ENCODE peak calls at places on chromosome 20, in eight cellular contexts. U is ACHN; A is AG10803; J is bronchial epithelial cell; O is ELF-1; N is B cell; Q is activated CD4-positive, alpha-beta T cell treated with anti-CD3 and anti-CD28 coated beads for 24 hours; G is GM13976. P is an unnamed sample.

GRCh38 chr20:7523288-7523687 is 417.0 kb downstream of the HAO1 start:
- DNase-seq in O (no peak), Q (no peak), A (no peak), U (no peak), N (no peak), G (no peak), J (no peak), P (no peak)

GRCh38 chr20:44979090-44979621 is 12.8 kb downstream of the STK4 start:
- DNase-seq in N (peak), G (peak), J (no peak), A (peak), U (no peak), O (no peak), Q (no peak), P (no peak)

GRCh38 chr20:671252-672030 is 4.2 kb downstream of the SCRT2 start:
- DNase-seq in A (no peak), O (no peak), J (no peak), G (no peak), Q (no peak), N (no peak), U (no peak), P (no peak)

GRCh38 chr20:25540273-25540672 is 45.1 kb downstream of the NINL start:
- DNase-seq in G (no peak), J (peak), A (peak), N (no peak), O (peak), U (peak), Q (no peak), P (no peak)

GRCh38 chr20:39775110-39775509 is 813.0 kb downstream of the DHX35 start:
- DNase-seq in N (no peak), Q (no peak), U (no peak), A (peak), O (no peak), J (peak), G (no peak), P (no peak)

GRCh38 chr20:53001502-53002301 is 29.5 kb downstream of the TSHZ2 start:
- DNase-seq in Q (peak), G (no peak), N (peak), O (no peak), J (no peak), A (no peak), U (no peak), P (no peak)

GRCh38 chr20:44730441-44730840 is 15.2 kb upstream of the KCNK15 start:
- DNase-seq in O (no peak), U (peak), J (peak), N (no peak), G (no peak), A (peak), Q (no peak), P (no peak)

GRCh38 chr20:41738584-41739193 is 120.5 kb upstream of the CHD6 start:
- DNase-seq in A (peak), G (peak), O (peak), U (peak), Q (peak), N (no peak), J (peak), P (no peak)

GRCh38 chr20:38676576-38676975 is 47.7 kb upstream of the SLC32A1 start:
- DNase-seq in U (no peak), J (no peak), Q (no peak), A (no peak), G (no peak), O (no peak), N (no peak), P (no peak)

GRCh38 chr20:313948-314347 is 11.4 kb upstream of the SOX12 start:
- DNase-seq in O (no peak), U (peak), J (peak), A (peak), N (no peak), Q (no peak), G (no peak), P (no peak)

GRCh38 chr20:25271486-25272222 is 23.8 kb downstream of the PYGB start:
- DNase-seq in A (no peak), J (no peak), O (no peak), N (no peak), G (no peak), Q (no peak), U (no peak), P (peak)